ENCODE peak calls at places on chromosomes 2 and 18, in seven cellular contexts. L, I, G, B, C, S and M are unnamed samples.

GRCh38 chr2:68603059-68603458 is 40.3 kb upstream of the PROKR1 start:
- DNase-seq in L (no peak), I (no peak), G (no peak), B (no peak), C (no peak), S (no peak), M (no peak)

GRCh38 chr2:120317916-120318315 is 28.0 kb upstream of the INHBB start:
- DNase-seq in L (no peak), I (no peak), G (no peak), B (no peak), C (no peak), S (no peak), M (no peak)

GRCh38 chr18:74083071-74083954 is 64.3 kb downstream of the FBXO15 start:
- DNase-seq in L (no peak), I (no peak), G (no peak), B (no peak), C (no peak), S (no peak), M (no peak)

GRCh38 chr2:100383954-100384353 is 33.5 kb downstream of the CHST10 start:
- DNase-seq in L (no peak), I (no peak), G (no peak), B (no peak), C (no peak), S (no peak), M (no peak)

GRCh38 chr2:27093430-27094352 is 7.1 kb downstream of the KHK start:
- DNase-seq in L (no peak), I (no peak), G (no peak), B (no peak), C (no peak), S (no peak), M (no peak)

GRCh38 chr2:29273004-29273703 is 157.9 kb downstream of the CLIP4 start:
- DNase-seq in L (no peak), I (no peak), G (no peak), B (no peak), C (no peak), S (no peak), M (no peak)

GRCh38 chr18:7273301-7273911 is 42.5 kb downstream of the LRRC30 start:
- DNase-seq in L (no peak), I (no peak), G (no peak), B (no peak), C (no peak), S (peak), M (no peak)

GRCh38 chr2:236626391-236627150 is 56.9 kb downstream of the ACKR3 start:
- DNase-seq in L (no peak), I (no peak), G (no peak), B (no peak), C (no peak), S (no peak), M (no peak)

GRCh38 chr2:64114063-64114911 is 29.9 kb downstream of the PELI1 start:
- DNase-seq in L (no peak), I (peak), G (no peak), B (no peak), C (peak), S (no peak), M (peak)

GRCh38 chr2:236527198-236527640 is 42.4 kb upstream of the ACKR3 start:
- DNase-seq in L (no peak), I (no peak), G (no peak), B (no peak), C (no peak), S (no peak), M (no peak)